ENCODE peak calls at places on chromosomes 12 and 14, in six cellular contexts. S is anterior cingulate cortex, Y is NCI-H2171 treated with DMSO at 0.1 percent for 48 hours, X is HCEC 1CT, N is Caki2, R is NCI-H345. V is an unnamed sample.

GRCh38 chr12:127650626-127651025 is 616.3 kb upstream of the TMEM132C start:
- DNase-seq in S (no peak), Y (no peak), X (no peak), N (no peak), R (no peak), V (no peak)

GRCh38 chr12:54463484-54463883 is 9.9 kb downstream of the GTSF1 start:
- DNase-seq in S (no peak), Y (no peak), X (no peak), N (no peak), R (no peak), V (no peak)

GRCh38 chr14:93317836-93318807 is 14.7 kb downstream of the BTBD7 start:
- DNase-seq in S (no peak), Y (no peak), X (peak; percentile 46), N (peak; percentile 75), R (no peak), V (no peak)

GRCh38 chr12:64181504-64182291 is 40.4 kb downstream of the KICS2 start:
- DNase-seq in S (peak; percentile 27), Y (peak; percentile 50), X (peak; percentile 98), N (peak; percentile 98), R (peak; percentile 30), V (no peak)

GRCh38 chr12:124861492-124861891 is 2.2 kb downstream of the SCARB1 start:
- DNase-seq in S (peak; percentile 79), Y (no peak), X (no peak), N (peak; percentile 59), R (no peak), V (no peak)

GRCh38 chr12:91920276-91920675 is 225.4 kb downstream of the BTG1 start:
- DNase-seq in S (no peak), Y (no peak), X (no peak), N (no peak), R (peak; percentile 71), V (no peak)

GRCh38 chr14:54207991-54208520 is 188.8 kb upstream of the CDKN3 start:
- DNase-seq in S (no peak), Y (no peak), X (no peak), N (no peak), R (no peak), V (no peak)

GRCh38 chr14:38039526-38039925 is 168.2 kb upstream of the SSTR1 start:
- DNase-seq in S (no peak), Y (no peak), X (peak; percentile 56), N (no peak), R (no peak), V (no peak)

GRCh38 chr14:68977741-68978549 is 1.2 kb downstream of the ACTN1 start:
- DNase-seq in S (no peak), Y (peak; percentile 51), X (peak; percentile 95), N (peak; percentile 77), R (peak; percentile 44), V (peak; percentile 51)

V was measured in activated naive CD4-positive, alpha-beta T cell treated with anti-CD3 and anti-CD28 coated beads, Interleukin-2, amount 50 U/mL, for 72 hours.